ENCODE peak calls at places on chromosomes 12 and 14, in eight cellular contexts. One of them, this sample, is unnamed.
A peak's percentile ranks its signal among the peaks of the same experiment; 100 is the strongest.

GRCh38 chr12:94707892-94708291 is 57.5 kb upstream of the TMCC3 start:
- DNase-seq in GM23338: no peak
- DNase-seq in T-helper 1 cell: no peak
- DNase-seq in substantia nigra: no peak
- DNase-seq in RPMI8226: no peak
- DNase-seq in fibroblast of the aortic adventitia: peak; percentile 61
- DNase-seq in activated CD4-positive, alpha-beta T cell treated with anti-CD3 and anti-CD28 coated beads, Interleukin-2, amount 10 ng/mL, durations not matched to agents 7 days and 5 days: no peak
- DNase-seq in tibial artery: peak; percentile 70
- DNase-seq in this sample: no peak

GRCh38 chr14:99382071-99382640 is 98.5 kb downstream of the SETD3 start:
- DNase-seq in substantia nigra: no peak
- DNase-seq in RPMI8226: no peak
- DNase-seq in activated CD4-positive, alpha-beta T cell treated with anti-CD3 and anti-CD28 coated beads, Interleukin-2, amount 10 ng/mL, durations not matched to agents 7 days and 5 days: no peak
- DNase-seq in tibial artery: no peak
- DNase-seq in T-helper 1 cell: no peak
- DNase-seq in fibroblast of the aortic adventitia: no peak
- DNase-seq in GM23338: no peak
- DNase-seq in this sample: no peak

GRCh38 chr14:76149196-76149595 is 2.5 kb upstream of the GPATCH2L start:
- DNase-seq in RPMI8226: no peak
- DNase-seq in T-helper 1 cell: no peak
- DNase-seq in fibroblast of the aortic adventitia: no peak
- DNase-seq in activated CD4-positive, alpha-beta T cell treated with anti-CD3 and anti-CD28 coated beads, Interleukin-2, amount 10 ng/mL, durations not matched to agents 7 days and 5 days: no peak
- DNase-seq in substantia nigra: no peak
- DNase-seq in tibial artery: no peak
- DNase-seq in GM23338: no peak
- DNase-seq in this sample: no peak

GRCh38 chr12:49259452-49259851 is 5.4 kb upstream of the TUBA1C start:
- DNase-seq in substantia nigra: no peak
- DNase-seq in GM23338: no peak
- DNase-seq in RPMI8226: no peak
- DNase-seq in fibroblast of the aortic adventitia: no peak
- DNase-seq in activated CD4-positive, alpha-beta T cell treated with anti-CD3 and anti-CD28 coated beads, Interleukin-2, amount 10 ng/mL, durations not matched to agents 7 days and 5 days: no peak
- DNase-seq in tibial artery: no peak
- DNase-seq in T-helper 1 cell: no peak
- DNase-seq in this sample: no peak

GRCh38 chr14:95314609-95315008 is 5.1 kb downstream of the CLMN start:
- DNase-seq in T-helper 1 cell: peak; percentile 58
- DNase-seq in activated CD4-positive, alpha-beta T cell treated with anti-CD3 and anti-CD28 coated beads, Interleukin-2, amount 10 ng/mL, durations not matched to agents 7 days and 5 days: no peak
- DNase-seq in substantia nigra: no peak
- DNase-seq in fibroblast of the aortic adventitia: peak; percentile 20
- DNase-seq in GM23338: no peak
- DNase-seq in tibial artery: no peak
- DNase-seq in RPMI8226: peak; percentile 43
- DNase-seq in this sample: no peak

GRCh38 chr12:46126050-46126727 is 135.8 kb upstream of the SCAF11 start:
- DNase-seq in RPMI8226: no peak
- DNase-seq in fibroblast of the aortic adventitia: no peak
- DNase-seq in GM23338: no peak
- DNase-seq in tibial artery: no peak
- DNase-seq in T-helper 1 cell: no peak
- DNase-seq in activated CD4-positive, alpha-beta T cell treated with anti-CD3 and anti-CD28 coated beads, Interleukin-2, amount 10 ng/mL, durations not matched to agents 7 days and 5 days: no peak
- DNase-seq in substantia nigra: no peak
- DNase-seq in this sample: no peak

GRCh38 chr12:1204581-1205121 is 213.6 kb downstream of the ERC1 start:
- DNase-seq in fibroblast of the aortic adventitia: peak; percentile 61
- DNase-seq in activated CD4-positive, alpha-beta T cell treated with anti-CD3 and anti-CD28 coated beads, Interleukin-2, amount 10 ng/mL, durations not matched to agents 7 days and 5 days: peak; percentile 30
- DNase-seq in T-helper 1 cell: peak; percentile 55
- DNase-seq in tibial artery: no peak
- DNase-seq in GM23338: no peak
- DNase-seq in substantia nigra: no peak
- DNase-seq in RPMI8226: no peak
- DNase-seq in this sample: no peak

GRCh38 chr14:104694991-104695659 is 5.7 kb downstream of the INF2 start:
- DNase-seq in substantia nigra: peak; percentile 67
- DNase-seq in tibial artery: no peak
- DNase-seq in T-helper 1 cell: peak; percentile 72
- DNase-seq in fibroblast of the aortic adventitia: no peak
- DNase-seq in RPMI8226: no peak
- DNase-seq in GM23338: no peak
- DNase-seq in activated CD4-positive, alpha-beta T cell treated with anti-CD3 and anti-CD28 coated beads, Interleukin-2, amount 10 ng/mL, durations not matched to agents 7 days and 5 days: peak; percentile 64
- DNase-seq in this sample: no peak

GRCh38 chr12:114320101-114320500 is 85.8 kb downstream of the TBX5 start:
- DNase-seq in substantia nigra: no peak
- DNase-seq in T-helper 1 cell: no peak
- DNase-seq in fibroblast of the aortic adventitia: no peak
- DNase-seq in GM23338: no peak
- DNase-seq in tibial artery: no peak
- DNase-seq in activated CD4-positive, alpha-beta T cell treated with anti-CD3 and anti-CD28 coated beads, Interleukin-2, amount 10 ng/mL, durations not matched to agents 7 days and 5 days: no peak
- DNase-seq in RPMI8226: no peak
- DNase-seq in this sample: no peak

GRCh38 chr12:132053338-132054330 is 90.5 kb downstream of the DDX51 start:
- DNase-seq in substantia nigra: no peak
- DNase-seq in activated CD4-positive, alpha-beta T cell treated with anti-CD3 and anti-CD28 coated beads, Interleukin-2, amount 10 ng/mL, durations not matched to agents 7 days and 5 days: no peak
- DNase-seq in tibial artery: no peak
- DNase-seq in GM23338: no peak
- DNase-seq in fibroblast of the aortic adventitia: no peak
- DNase-seq in T-helper 1 cell: no peak
- DNase-seq in RPMI8226: no peak
- DNase-seq in this sample: no peak

GRCh38 chr12:67268335-67268895 is 743 bp upstream of the CAND1 start:
- DNase-seq in GM23338: peak; percentile 98
- DNase-seq in T-helper 1 cell: peak; percentile 97
- DNase-seq in substantia nigra: peak; percentile 96
- DNase-seq in activated CD4-positive, alpha-beta T cell treated with anti-CD3 and anti-CD28 coated beads, Interleukin-2, amount 10 ng/mL, durations not matched to agents 7 days and 5 days: peak; percentile 95
- DNase-seq in tibial artery: peak; percentile 95
- DNase-seq in RPMI8226: peak; percentile 96
- DNase-seq in fibroblast of the aortic adventitia: peak; percentile 100
- DNase-seq in this sample: peak; percentile 99

GRCh38 chr12:63294327-63294632 is 143.3 kb upstream of the AVPR1A start:
- DNase-seq in tibial artery: no peak
- DNase-seq in substantia nigra: no peak
- DNase-seq in T-helper 1 cell: no peak
- DNase-seq in GM23338: no peak
- DNase-seq in fibroblast of the aortic adventitia: peak; percentile 39
- DNase-seq in activated CD4-positive, alpha-beta T cell treated with anti-CD3 and anti-CD28 coated beads, Interleukin-2, amount 10 ng/mL, durations not matched to agents 7 days and 5 days: no peak
- DNase-seq in RPMI8226: no peak
- DNase-seq in this sample: no peak

GRCh38 chr12:2333516-2333915 is 280.7 kb downstream of the CACNA1C start:
- DNase-seq in fibroblast of the aortic adventitia: no peak
- DNase-seq in RPMI8226: no peak
- DNase-seq in T-helper 1 cell: no peak
- DNase-seq in substantia nigra: no peak
- DNase-seq in GM23338: no peak
- DNase-seq in tibial artery: no peak
- DNase-seq in activated CD4-positive, alpha-beta T cell treated with anti-CD3 and anti-CD28 coated beads, Interleukin-2, amount 10 ng/mL, durations not matched to agents 7 days and 5 days: no peak
- DNase-seq in this sample: no peak

GRCh38 chr14:78530078-78530477 is 359.9 kb downstream of the NRXN3 start:
- DNase-seq in T-helper 1 cell: no peak
- DNase-seq in activated CD4-positive, alpha-beta T cell treated with anti-CD3 and anti-CD28 coated beads, Interleukin-2, amount 10 ng/mL, durations not matched to agents 7 days and 5 days: peak; percentile 34
- DNase-seq in substantia nigra: no peak
- DNase-seq in fibroblast of the aortic adventitia: peak; percentile 19
- DNase-seq in GM23338: peak; percentile 78
- DNase-seq in tibial artery: no peak
- DNase-seq in RPMI8226: peak; percentile 52
- DNase-seq in this sample: no peak

GRCh38 chr14:77582511-77582910 is 33.9 kb downstream of the SPTLC2 start:
- DNase-seq in activated CD4-positive, alpha-beta T cell treated with anti-CD3 and anti-CD28 coated beads, Interleukin-2, amount 10 ng/mL, durations not matched to agents 7 days and 5 days: no peak
- DNase-seq in fibroblast of the aortic adventitia: no peak
- DNase-seq in GM23338: no peak
- DNase-seq in RPMI8226: no peak
- DNase-seq in tibial artery: no peak
- DNase-seq in substantia nigra: no peak
- DNase-seq in T-helper 1 cell: no peak
- DNase-seq in this sample: peak; percentile 77

GRCh38 chr14:103094406-103095209 is at the start of gene EXOC3L4:
- DNase-seq in substantia nigra: no peak
- DNase-seq in GM23338: no peak
- DNase-seq in tibial artery: no peak
- DNase-seq in fibroblast of the aortic adventitia: no peak
- DNase-seq in RPMI8226: no peak
- DNase-seq in activated CD4-positive, alpha-beta T cell treated with anti-CD3 and anti-CD28 coated beads, Interleukin-2, amount 10 ng/mL, durations not matched to agents 7 days and 5 days: no peak
- DNase-seq in T-helper 1 cell: no peak
- DNase-seq in this sample: no peak

GRCh38 chr12:52648012-52648550 is 3.9 kb downstream of the KRT2 start:
- DNase-seq in GM23338: no peak
- DNase-seq in tibial artery: no peak
- DNase-seq in substantia nigra: no peak
- DNase-seq in RPMI8226: no peak
- DNase-seq in activated CD4-positive, alpha-beta T cell treated with anti-CD3 and anti-CD28 coated beads, Interleukin-2, amount 10 ng/mL, durations not matched to agents 7 days and 5 days: no peak
- DNase-seq in fibroblast of the aortic adventitia: no peak
- DNase-seq in T-helper 1 cell: no peak
- DNase-seq in this sample: no peak

GRCh38 chr14:23430016-23430732 is 5.3 kb downstream of the MYH7 start:
- DNase-seq in RPMI8226: no peak
- DNase-seq in T-helper 1 cell: no peak
- DNase-seq in fibroblast of the aortic adventitia: no peak
- DNase-seq in substantia nigra: no peak
- DNase-seq in activated CD4-positive, alpha-beta T cell treated with anti-CD3 and anti-CD28 coated beads, Interleukin-2, amount 10 ng/mL, durations not matched to agents 7 days and 5 days: no peak
- DNase-seq in tibial artery: peak; percentile 35
- DNase-seq in GM23338: no peak
- DNase-seq in this sample: no peak

This sample was measured in NCI-H82.